ENCODE peak calls at places on chromosome 7, in eight cellular contexts. A is fibroblast of lung; C is lung; R is left ventricle myocardium inferior; D is CD4-positive, alpha-beta memory T cell; I is lower lobe of right lung; B is SJSA1; E is K562. Z is an unnamed sample.

GRCh38 chr7:9937944-9938631 is 1035.6 kb upstream of the PHF14 start:
- DNase-seq in A (peak), C (no peak), R (no peak), D (no peak), I (no peak), B (no peak), E (no peak), Z (no peak)

GRCh38 chr7:111853231-111853990 is 291.1 kb upstream of the IMMP2L start:
- DNase-seq in A (no peak), C (no peak), R (no peak), D (no peak), I (no peak), B (no peak), E (no peak), Z (no peak)

GRCh38 chr7:34064511-34065158 is 159.3 kb downstream of the BMPER start:
- DNase-seq in A (peak), C (no peak), R (no peak), D (no peak), I (no peak), B (peak), E (no peak), Z (no peak)

GRCh38 chr7:45328397-45329080 is 170.9 kb downstream of the RAMP3 start:
- DNase-seq in A (no peak), C (no peak), R (no peak), D (no peak), I (no peak), B (no peak), E (no peak), Z (no peak)

GRCh38 chr7:219581-220150 is 27.3 kb downstream of the FAM20C start:
- DNase-seq in A (no peak), C (no peak), R (no peak), D (no peak), I (peak), B (no peak), E (no peak), Z (no peak)

GRCh38 chr7:155524018-155524556 is 22.3 kb downstream of the CNPY1 start:
- DNase-seq in A (no peak), C (no peak), R (no peak), D (no peak), I (no peak), B (no peak), E (no peak), Z (no peak)

GRCh38 chr7:99407849-99408346 is 499 bp downstream of the PDAP1 start:
- DNase-seq in A (peak), C (peak), R (peak), D (peak), I (no peak), B (no peak), E (no peak), Z (peak)

GRCh38 chr7:99013266-99014112 is 130.4 kb downstream of the SMURF1 start:
- DNase-seq in A (no peak), C (no peak), R (no peak), D (no peak), I (no peak), B (no peak), E (no peak), Z (no peak)

GRCh38 chr7:42745357-42746022 is 166.4 kb downstream of the C7orf25 start:
- DNase-seq in A (peak), C (no peak), R (peak), D (no peak), I (no peak), B (no peak), E (peak), Z (no peak)

GRCh38 chr7:34237493-34237849 is 332.1 kb downstream of the BMPER start:
- DNase-seq in A (no peak), C (no peak), R (no peak), D (no peak), I (no peak), B (no peak), E (no peak), Z (no peak)

GRCh38 chr7:133339772-133340171 is 86.9 kb downstream of the EXOC4 start:
- DNase-seq in A (no peak), C (no peak), R (no peak), D (no peak), I (no peak), B (no peak), E (no peak), Z (no peak)

GRCh38 chr7:95469850-95470249 is 15.9 kb upstream of the ASB4 start:
- DNase-seq in A (no peak), C (no peak), R (no peak), D (no peak), I (no peak), B (no peak), E (no peak), Z (no peak)

GRCh38 chr7:96303105-96303685 is 18.7 kb downstream of the SLC25A13 start:
- DNase-seq in A (no peak), C (no peak), R (no peak), D (no peak), I (no peak), B (no peak), E (peak), Z (no peak)

GRCh38 chr7:255038-255435 is 34.9 kb upstream of the FOXL3 start:
- DNase-seq in A (no peak), C (no peak), R (no peak), D (no peak), I (peak), B (no peak), E (no peak), Z (no peak)

GRCh38 chr7:78301361-78301760 is 502.8 kb downstream of the PHTF2 start:
- DNase-seq in A (peak), C (no peak), R (no peak), D (no peak), I (no peak), B (no peak), E (no peak), Z (no peak)

GRCh38 chr7:68176974-68177373 is 1180.3 kb downstream of the TYW1 start:
- DNase-seq in A (peak), C (peak), R (peak), D (no peak), I (no peak), B (no peak), E (peak), Z (no peak)

GRCh38 chr7:41097501-41097900 is 605.4 kb downstream of the INHBA start:
- DNase-seq in A (peak), C (no peak), R (no peak), D (no peak), I (no peak), B (peak), E (no peak), Z (no peak)

GRCh38 chr7:101733713-101734475 is 83.5 kb upstream of the CUX1 start:
- DNase-seq in A (peak), C (peak), R (peak), D (no peak), I (peak), B (no peak), E (peak), Z (no peak)

GRCh38 chr7:13800694-13801448 is 188.6 kb downstream of the ETV1 start:
- DNase-seq in A (peak), C (no peak), R (no peak), D (no peak), I (no peak), B (peak), E (no peak), Z (no peak)

GRCh38 chr7:604884-605531 is 85.4 kb upstream of the PDGFA start:
- DNase-seq in A (no peak), C (no peak), R (no peak), D (no peak), I (no peak), B (no peak), E (peak), Z (no peak)

GRCh38 chr7:90629306-90629918 is 33.3 kb downstream of the CDK14 start:
- DNase-seq in A (peak), C (no peak), R (no peak), D (no peak), I (no peak), B (peak), E (peak), Z (no peak)

GRCh38 chr7:43314379-43315158 is 202.1 kb downstream of the HECW1 start:
- DNase-seq in A (no peak), C (no peak), R (no peak), D (no peak), I (no peak), B (no peak), E (no peak), Z (no peak)

GRCh38 chr7:139094030-139094429 is 15.5 kb downstream of the ZC3HAV1 start:
- DNase-seq in A (no peak), C (no peak), R (no peak), D (peak), I (no peak), B (no peak), E (no peak), Z (no peak)

GRCh38 chr7:139091677-139091996 is 17.9 kb downstream of the ZC3HAV1 start:
- DNase-seq in A (no peak), C (no peak), R (no peak), D (no peak), I (no peak), B (no peak), E (peak), Z (no peak)

GRCh38 chr7:139092090-139092796 is 17.3 kb downstream of the ZC3HAV1 start:
- DNase-seq in A (no peak), C (no peak), R (no peak), D (no peak), I (no peak), B (no peak), E (peak), Z (no peak)

GRCh38 chr7:139094596-139094995 is 14.9 kb downstream of the ZC3HAV1 start:
- DNase-seq in A (peak), C (no peak), R (no peak), D (peak), I (no peak), B (no peak), E (peak), Z (no peak)

DNA sequence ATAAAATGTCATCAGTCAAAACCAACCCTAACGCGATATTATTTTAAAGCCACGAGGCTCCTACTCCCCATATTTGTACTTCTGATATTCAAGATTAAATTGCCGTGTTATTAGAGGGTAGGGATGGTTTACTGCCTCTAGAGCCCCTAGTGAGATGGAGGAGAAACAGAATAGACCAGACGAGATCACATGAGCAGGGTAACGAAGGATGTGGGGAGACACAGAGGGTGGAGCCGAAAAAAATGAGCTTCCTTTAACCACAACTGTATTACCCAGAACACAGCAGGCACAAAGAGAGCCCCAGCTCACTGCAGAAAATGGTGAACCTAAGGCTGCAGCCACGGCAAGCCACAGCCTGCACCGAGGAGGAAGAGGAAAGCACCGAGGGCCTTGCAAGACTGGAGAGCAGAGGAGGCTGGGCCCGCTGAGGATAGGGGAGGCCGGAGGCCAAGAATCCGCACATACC is 14.3 kb downstream of the ZC3HAV1 start:
- DNase-seq in A (no peak), C (no peak), R (no peak), D (peak), I (no peak), B (no peak), E (peak), Z (peak)
- H3K27ac ChIP-seq in A (no peak), C (no peak), R (peak), D (peak), I (peak), B (no peak), E (peak), Z (peak)

DNA sequence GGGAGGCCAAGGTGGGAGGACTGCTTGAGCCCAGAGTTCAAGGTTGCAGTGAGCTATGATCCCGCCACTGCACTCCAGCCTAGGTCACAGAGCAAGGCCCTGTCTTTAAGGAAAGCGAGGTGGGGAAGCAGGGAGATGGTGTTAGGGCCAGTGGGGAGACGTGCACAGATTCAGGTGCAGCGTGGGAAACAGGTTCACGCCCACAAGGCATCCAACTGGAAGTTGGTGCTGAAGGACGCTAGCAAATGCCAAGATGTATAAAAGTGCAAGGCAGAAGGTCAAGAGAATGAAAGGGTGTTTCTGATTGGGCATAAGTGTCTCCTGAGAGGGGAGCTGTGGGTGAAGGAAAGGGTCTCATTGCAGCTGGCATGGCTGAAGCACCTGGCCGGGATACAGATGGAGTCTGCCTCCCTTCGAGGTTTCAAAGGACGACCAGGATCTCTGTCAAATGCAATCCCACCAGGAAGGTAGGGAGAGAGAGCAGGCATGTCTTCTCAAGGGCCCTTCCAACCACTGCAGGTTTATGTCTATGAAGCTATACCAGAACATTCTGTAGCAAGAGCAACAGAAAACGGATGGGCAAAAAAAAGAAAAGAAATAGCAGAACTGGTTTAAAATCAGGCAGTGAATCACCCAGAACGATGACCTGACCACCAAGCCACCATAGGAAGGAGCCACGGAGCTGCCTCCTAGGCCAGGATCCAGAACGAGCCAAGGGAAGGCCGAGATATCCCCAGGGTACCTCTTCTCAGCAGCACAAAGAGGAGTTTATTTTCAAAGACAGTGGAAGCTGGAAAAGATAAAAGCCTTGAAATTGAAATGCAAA is 43.2 kb downstream of the GSDME start:
- DNase-seq in A (no peak), C (peak), R (no peak), D (no peak), I (no peak), B (no peak), E (no peak), Z (peak)
- H3K27ac ChIP-seq in A (no peak), C (no peak), R (no peak), D (no peak), I (no peak), B (no peak), E (no peak), Z (no peak)

GRCh38 chr7:136942994-136943393 is 74.5 kb downstream of the CHRM2 start:
- DNase-seq in A (no peak), C (no peak), R (no peak), D (no peak), I (no peak), B (no peak), E (no peak), Z (no peak)
- H3K27ac ChIP-seq in A (no peak), C (peak), R (peak), D (no peak), I (no peak), B (no peak), E (no peak), Z (no peak)

GRCh38 chr7:18425227-18425626 is 70.3 kb upstream of the HDAC9 start:
- DNase-seq in A (no peak), C (no peak), R (no peak), D (no peak), I (no peak), B (no peak), E (no peak), Z (no peak)

GRCh38 chr7:18416988-18417387 is 78.6 kb upstream of the HDAC9 start:
- DNase-seq in A (no peak), C (no peak), R (no peak), D (no peak), I (no peak), B (no peak), E (no peak), Z (no peak)

GRCh38 chr7:18420758-18421157 is 74.8 kb upstream of the HDAC9 start:
- DNase-seq in A (peak), C (no peak), R (no peak), D (no peak), I (no peak), B (no peak), E (no peak), Z (no peak)

GRCh38 chr7:18420176-18420575 is 75.4 kb upstream of the HDAC9 start:
- DNase-seq in A (no peak), C (no peak), R (no peak), D (no peak), I (no peak), B (no peak), E (no peak), Z (no peak)

DNA sequence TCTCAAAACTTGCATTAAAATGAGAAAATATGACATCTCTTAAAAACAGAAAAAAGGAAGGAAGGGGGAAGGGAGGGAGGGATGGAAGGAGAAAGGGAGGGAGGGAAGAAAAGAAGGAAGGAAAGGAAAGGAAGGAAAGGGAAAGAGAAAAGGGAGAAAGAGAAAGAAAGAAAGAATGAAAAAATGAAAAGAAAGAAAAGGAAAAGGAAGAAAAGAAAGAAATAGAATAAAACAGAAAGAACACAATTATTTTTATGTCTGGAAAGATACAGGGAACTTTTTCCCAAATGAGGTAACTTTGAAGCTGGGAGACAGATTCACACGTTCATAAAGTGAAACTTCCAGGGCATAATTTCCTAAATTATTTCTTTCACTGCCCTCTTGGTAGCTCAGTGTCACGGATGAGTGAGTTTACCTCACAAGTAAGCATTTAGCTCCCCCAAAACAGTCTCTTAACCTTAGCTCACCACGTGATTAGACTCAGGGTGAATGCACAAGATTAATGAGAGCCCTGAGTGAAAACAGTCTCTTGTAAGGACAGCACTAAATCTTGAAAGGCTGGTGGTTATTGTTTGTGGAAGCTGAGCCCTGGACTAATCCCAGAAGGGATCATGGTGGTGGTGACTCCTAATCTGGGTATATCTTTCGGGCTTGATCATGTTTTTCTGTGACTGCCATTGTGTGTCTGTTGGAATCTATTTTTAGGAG is 74.1 kb upstream of the HDAC9 start:
- DNase-seq in A (no peak), C (no peak), R (no peak), D (no peak), I (no peak), B (no peak), E (no peak), Z (no peak)
- H3K27ac ChIP-seq in A (no peak), C (no peak), R (no peak), D (no peak), I (no peak), B (no peak), E (no peak), Z (no peak)

GRCh38 chr7:139588632-139589031 is 65.1 kb downstream of the CLEC2L start:
- DNase-seq in A (peak), C (no peak), R (no peak), D (no peak), I (no peak), B (no peak), E (peak), Z (no peak)
- H3K27ac ChIP-seq in A (no peak), C (no peak), R (no peak), D (no peak), I (no peak), B (no peak), E (no peak), Z (no peak)

GRCh38 chr7:55070271-55070743 is 51.5 kb downstream of the EGFR start:
- DNase-seq in A (no peak), C (no peak), R (no peak), D (no peak), I (no peak), B (no peak), E (no peak), Z (no peak)
- H3K27ac ChIP-seq in A (no peak), C (no peak), R (no peak), D (no peak), I (no peak), B (no peak), E (no peak), Z (no peak)

DNA sequence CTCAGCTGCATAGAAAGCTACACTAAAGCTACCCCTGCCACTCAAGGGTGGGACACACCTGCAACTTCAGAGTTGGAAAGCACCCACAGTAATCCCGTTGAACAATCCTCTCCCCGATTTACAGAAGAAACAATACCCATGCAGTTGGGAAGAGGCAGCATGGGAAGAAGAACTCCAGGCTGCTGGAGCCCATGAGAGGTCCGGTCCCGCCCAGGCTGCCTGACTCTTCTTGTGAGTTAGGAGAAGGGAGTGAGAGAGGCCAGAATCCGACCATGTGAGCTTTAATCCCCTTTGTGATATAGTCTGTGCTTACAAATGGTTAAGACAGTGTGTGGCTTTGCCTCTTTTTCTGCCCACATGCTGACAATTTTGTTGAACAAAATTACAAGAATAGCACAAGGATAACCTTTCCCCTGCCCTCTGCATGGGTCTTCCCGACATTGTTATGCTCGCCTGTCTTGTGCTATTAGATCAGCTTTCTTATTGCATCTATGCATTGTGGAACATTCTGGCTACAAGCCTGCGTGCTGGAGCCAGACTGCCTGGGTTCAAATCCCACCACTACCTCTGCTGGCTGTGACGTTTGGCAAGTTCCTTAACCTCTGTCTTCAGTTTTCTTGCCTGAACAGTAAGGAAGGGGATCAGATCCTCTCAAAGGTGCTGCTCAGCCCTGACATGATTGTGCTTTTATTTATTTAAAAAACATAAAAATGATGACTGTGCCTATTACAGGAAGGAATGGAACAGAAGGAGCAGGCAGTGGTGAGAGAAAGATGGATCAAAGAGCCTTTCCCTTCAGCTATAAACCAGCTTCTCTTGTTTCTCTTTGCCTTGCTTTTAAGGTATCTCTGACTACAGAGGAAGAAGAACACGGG is 56.0 kb downstream of the BPGM start:
- DNase-seq in A (no peak), C (no peak), R (no peak), D (no peak), I (no peak), B (no peak), E (no peak), Z (no peak)
- H3K27ac ChIP-seq in A (peak), C (no peak), R (peak), D (no peak), I (peak), B (no peak), E (no peak), Z (no peak)

GRCh38 chr7:23473848-23474097 is 3.5 kb upstream of the IGF2BP3 start:
- DNase-seq in A (no peak), C (no peak), R (no peak), D (no peak), I (no peak), B (no peak), E (no peak), Z (no peak)
- H3K27ac ChIP-seq in A (no peak), C (no peak), R (no peak), D (no peak), I (no peak), B (peak), E (peak), Z (no peak)

Z was measured in CD8-positive, alpha-beta T cell.